ENCODE peak calls at places on chromosome 10, in seven cellular contexts. H, A, Z, S, K, G and L are unnamed samples.
A peak's percentile ranks its signal among the peaks of the same experiment; 100 is the strongest.

GRCh38 chr10:118209215-118209614 is 132.9 kb downstream of the FAM204A start:
- DNase-seq in H (no peak), A (no peak), Z (no peak), S (peak; percentile 26), K (no peak), G (no peak), L (no peak)

GRCh38 chr10:79146611-79147130 is 77.9 kb downstream of the ZMIZ1 start:
- DNase-seq in H (peak; percentile 73), A (no peak), Z (peak; percentile 72), S (no peak), K (no peak), G (no peak), L (peak; percentile 71)

GRCh38 chr10:86164912-86165311 is 201.7 kb downstream of the GRID1 start:
- DNase-seq in H (no peak), A (no peak), Z (no peak), S (no peak), K (no peak), G (no peak), L (no peak)

GRCh38 chr10:6254200-6254599 is 51.5 kb downstream of the PFKFB3 start:
- DNase-seq in H (no peak), A (no peak), Z (no peak), S (no peak), K (no peak), G (no peak), L (no peak)

GRCh38 chr10:132407846-132408278 is 10.9 kb downstream of the PWWP2B start:
- DNase-seq in H (peak; percentile 47), A (peak; percentile 94), Z (no peak), S (peak; percentile 75), K (no peak), G (no peak), L (no peak)

GRCh38 chr10:5659702-5660528 is 6.5 kb downstream of the ASB13 start:
- DNase-seq in H (no peak), A (peak; percentile 57), Z (peak; percentile 16), S (peak; percentile 73), K (no peak), G (no peak), L (no peak)

GRCh38 chr10:101152316-101152715 is 21.2 kb downstream of the TLX1 start:
- DNase-seq in H (no peak), A (peak; percentile 16), Z (no peak), S (no peak), K (no peak), G (no peak), L (no peak)

GRCh38 chr10:78895469-78895868 is 173.3 kb upstream of the ZMIZ1 start:
- DNase-seq in H (no peak), A (peak; percentile 72), Z (no peak), S (no peak), K (no peak), G (no peak), L (no peak)

GRCh38 chr10:8392216-8392615 is 337.7 kb downstream of the GATA3 start:
- DNase-seq in H (no peak), A (no peak), Z (no peak), S (peak; percentile 86), K (no peak), G (no peak), L (no peak)

GRCh38 chr10:113007821-113008220 is 57.8 kb downstream of the TCF7L2 start:
- DNase-seq in H (no peak), A (no peak), Z (no peak), S (no peak), K (no peak), G (no peak), L (no peak)

GRCh38 chr10:132961-133898 is 2.0 kb upstream of the ZMYND11 start:
- DNase-seq in H (no peak), A (no peak), Z (no peak), S (peak; percentile 46), K (no peak), G (no peak), L (no peak)

GRCh38 chr10:8138471-8138870 is 84.0 kb downstream of the GATA3 start:
- DNase-seq in H (no peak), A (no peak), Z (no peak), S (peak; percentile 83), K (no peak), G (no peak), L (no peak)

GRCh38 chr10:118832242-118832651 is 77.5 kb upstream of the CACUL1 start:
- DNase-seq in H (peak; percentile 57), A (peak; percentile 41), Z (peak; percentile 67), S (no peak), K (no peak), G (no peak), L (peak; percentile 18)

DNA sequence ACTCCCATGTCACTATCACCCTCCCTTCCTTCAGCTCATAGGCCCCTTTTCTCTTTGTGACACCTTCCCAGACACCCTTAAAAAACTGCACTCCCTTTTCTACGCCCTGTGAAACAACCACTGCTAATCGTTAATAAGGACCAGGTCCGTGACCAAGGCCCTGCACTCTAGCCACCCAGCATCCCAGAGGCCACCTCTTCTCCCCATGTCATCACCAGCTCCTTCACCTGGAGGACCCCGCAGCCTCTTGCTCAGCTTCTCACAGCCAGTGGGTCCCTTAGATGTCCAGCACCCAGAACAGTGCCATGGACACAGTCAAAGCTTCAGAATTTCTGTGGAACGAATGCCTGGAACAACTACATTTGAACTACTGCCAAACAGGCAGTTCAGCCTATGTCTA is 2.3 kb downstream of the PARD3 start:
- DNase-seq in H (no peak), A (no peak), Z (no peak), S (no peak), K (no peak), G (no peak), L (no peak)
- H3K4me3 ChIP-seq in H (no peak overlapping the region), A (peak overlapping the region; percentile 96), Z (no peak overlapping the region), S (no peak overlapping the region), K (no peak overlapping the region), G (no peak overlapping the region), L (no peak overlapping the region)

DNA sequence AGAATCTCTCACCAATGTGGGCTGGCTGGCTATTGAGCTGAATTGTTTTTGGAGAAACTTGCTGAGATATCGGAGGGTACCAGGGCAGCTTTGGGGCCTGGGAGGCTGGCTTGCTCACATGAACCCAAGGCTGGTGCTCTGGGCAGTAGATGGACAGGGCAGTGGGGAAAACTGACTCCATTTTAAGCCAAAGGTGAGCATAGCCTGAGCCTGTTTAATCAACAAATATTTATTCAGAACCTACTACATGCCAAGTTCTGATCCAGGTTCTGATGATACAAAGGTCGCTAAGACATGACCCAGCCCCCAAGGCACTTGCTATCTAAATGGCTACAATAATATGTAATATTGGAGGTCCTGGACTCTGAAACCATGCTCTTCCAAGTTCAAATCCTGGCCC is 86.6 kb downstream of the BUB3 start:
- DNase-seq in H (no peak), A (peak; percentile 7), Z (no peak), S (no peak), K (no peak), G (no peak), L (no peak)
- H3K27ac ChIP-seq in H (no peak overlapping the region), A (no peak overlapping the region), Z (no peak overlapping the region), S (no peak overlapping the region), K (no peak overlapping the region), G (peak overlapping the region; percentile 96), L (no peak overlapping the region)

GRCh38 chr10:98855403-98856189 is 380.1 kb downstream of the HPSE2 start:
- DNase-seq in H (no peak), A (no peak), Z (no peak), S (no peak), K (no peak), G (no peak), L (no peak)
- H3K4me1 ChIP-seq in H (no peaks in the 10 kb centered on the region), A (no peaks in the 10 kb centered on the region), Z (no peaks in the 10 kb centered on the region), S (no peaks in the 10 kb centered on the region), K (no peaks in the 10 kb centered on the region), G (no peaks in the 10 kb centered on the region), L (no peaks in the 10 kb centered on the region)

GRCh38 chr10:73935895-73936294 is 25.0 kb downstream of the PLAU start:
- DNase-seq in H (no peak), A (no peak), Z (no peak), S (no peak), K (no peak), G (no peak), L (no peak)

GRCh38 chr10:73944356-73945100 is 33.6 kb downstream of the PLAU start:
- DNase-seq in H (no peak), A (no peak), Z (no peak), S (no peak), K (no peak), G (no peak), L (no peak)

GRCh38 chr10:73941300-73941699 is 30.4 kb downstream of the PLAU start:
- DNase-seq in H (no peak), A (no peak), Z (no peak), S (peak; percentile 42), K (no peak), G (no peak), L (no peak)

GRCh38 chr10:73937333-73938020 is 26.5 kb downstream of the PLAU start:
- DNase-seq in H (peak; percentile 39), A (no peak), Z (peak; percentile 74), S (no peak), K (no peak), G (no peak), L (no peak)

DNA sequence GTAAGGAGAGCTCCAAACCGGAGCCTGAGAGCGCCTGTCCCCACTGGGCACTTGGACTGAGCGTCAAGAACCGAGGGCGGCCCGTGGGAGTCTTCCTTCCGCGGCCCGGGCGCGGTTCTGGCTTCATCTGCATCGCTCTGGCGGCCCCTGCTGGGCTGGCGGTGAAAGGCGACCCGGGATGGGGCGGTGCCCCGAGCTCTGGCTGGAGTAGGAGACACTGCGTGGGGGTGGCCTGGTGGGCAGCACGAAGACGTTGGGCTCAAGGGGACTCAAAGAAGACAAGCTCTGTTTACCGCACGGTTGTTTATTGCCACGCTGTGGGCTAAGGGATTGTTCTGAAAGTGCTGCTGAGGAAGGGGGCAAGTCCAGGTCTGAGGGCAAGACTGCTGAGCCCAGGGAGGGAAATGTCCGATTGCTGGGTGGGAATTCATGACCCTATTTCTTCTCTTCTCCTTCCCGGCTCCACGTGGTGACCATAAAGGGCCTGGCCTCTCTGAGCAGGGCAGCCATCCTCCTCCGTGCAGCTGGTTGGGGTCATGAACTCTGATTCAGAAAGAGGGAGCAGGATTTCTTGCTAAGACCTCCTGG is 29.8 kb downstream of the PLAU start:
- DNase-seq in H (peak; percentile 92), A (peak; percentile 95), Z (peak; percentile 90), S (peak; percentile 51), K (peak; percentile 73), G (peak; percentile 77), L (peak; percentile 94)
- H3K4me3 ChIP-seq in H (peak overlapping the region; percentile 2), A (no peak overlapping the region), Z (peak overlapping the region; percentile 3), S (no peak overlapping the region), K (no peak overlapping the region), G (no peak overlapping the region), L (no peak overlapping the region)

GRCh38 chr10:12481956-12482355 is 132.6 kb downstream of the CAMK1D start:
- DNase-seq in H (no peak), A (no peak), Z (no peak), S (no peak), K (no peak), G (no peak), L (no peak)
- H3K27ac ChIP-seq in H (no peak overlapping the region), A (no peak overlapping the region), Z (no peak overlapping the region), S (no peak overlapping the region), K (no peak overlapping the region), G (no peak overlapping the region), L (no peak overlapping the region)

DNA sequence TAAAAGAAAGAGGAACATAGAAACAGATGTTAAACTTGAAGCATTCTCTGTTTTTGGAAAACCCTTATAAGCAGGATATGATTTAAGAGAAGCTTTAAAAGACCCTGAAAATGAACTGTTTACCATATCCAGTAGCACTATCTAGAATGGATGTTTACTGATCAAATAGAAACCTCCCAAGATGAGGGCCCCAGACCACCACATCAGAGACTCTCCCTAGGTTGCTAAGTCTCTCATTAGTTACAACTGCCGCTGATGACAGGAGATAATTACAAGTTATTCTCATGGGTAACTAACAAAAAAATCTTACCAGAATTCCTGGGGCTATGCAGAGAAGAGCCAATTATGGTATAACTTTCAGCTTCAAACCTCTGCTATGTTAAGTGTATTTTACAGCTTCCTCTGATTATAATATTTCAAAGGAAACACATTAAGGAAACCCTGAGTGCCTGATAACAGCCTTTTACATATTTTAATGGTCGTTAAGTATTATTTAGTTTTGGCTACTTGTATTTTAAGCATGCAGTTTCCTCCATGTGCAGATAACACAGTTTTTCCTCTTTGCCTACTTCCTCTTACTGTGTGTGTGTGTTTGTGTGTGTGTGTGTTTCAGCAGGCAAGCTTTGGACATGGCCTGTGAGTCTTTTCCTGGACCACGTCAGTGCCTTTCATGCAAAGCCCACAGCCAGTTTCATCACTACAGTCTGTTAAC is 17.8 kb downstream of the JCAD start:
- DNase-seq in H (no peak), A (no peak), Z (no peak), S (no peak), K (no peak), G (no peak), L (no peak)
- H3K4me1 ChIP-seq in H (peaks cover 32% of the 10 kb centered on the region), A (peaks cover 6% of the 10 kb centered on the region), Z (peaks cover 58% of the 10 kb centered on the region), S (no peaks in the 10 kb centered on the region), K (no peaks in the 10 kb centered on the region), G (no peaks in the 10 kb centered on the region), L (peaks cover 24% of the 10 kb centered on the region)